ENCODE peak calls at places on chromosome 5, in four cellular contexts. One of them, this sample, is unnamed.

GRCh38 chr5:139178948-139179347 is 19.2 kb downstream of the SIL1 start:
- DNase-seq in tibial artery: no peak
- DNase-seq in upper lobe of right lung: no peak
- DNase-seq in tibial nerve: no peak
- DNase-seq in this sample: no peak

GRCh38 chr5:167710444-167711025 is 580.9 kb upstream of the WWC1 start:
- DNase-seq in upper lobe of right lung: no peak
- DNase-seq in tibial artery: no peak
- DNase-seq in tibial nerve: no peak
- DNase-seq in this sample: no peak

GRCh38 chr5:31193591-31194457 is at the start of gene CDH6:
- DNase-seq in tibial nerve: no peak
- DNase-seq in upper lobe of right lung: peak; percentile 66
- DNase-seq in tibial artery: peak; percentile 33
- DNase-seq in this sample: no peak

GRCh38 chr5:176174345-176175025 is 63.7 kb upstream of the SIMC1 start:
- DNase-seq in tibial nerve: no peak
- DNase-seq in upper lobe of right lung: no peak
- DNase-seq in tibial artery: no peak
- DNase-seq in this sample: no peak

GRCh38 chr5:10445352-10445751 is 3.7 kb downstream of the ROPN1L start:
- DNase-seq in upper lobe of right lung: no peak
- DNase-seq in tibial nerve: no peak
- DNase-seq in tibial artery: no peak
- DNase-seq in this sample: peak; percentile 37

GRCh38 chr5:103424453-103425205 is 138.0 kb downstream of the NUDT12 start:
- DNase-seq in tibial artery: no peak
- DNase-seq in upper lobe of right lung: no peak
- DNase-seq in tibial nerve: no peak
- DNase-seq in this sample: no peak

GRCh38 chr5:52787600-52788504 is at the start of the genes ITGA1 and PELO:
- DNase-seq in upper lobe of right lung: peak; percentile 85
- DNase-seq in tibial artery: peak; percentile 90
- DNase-seq in tibial nerve: peak; percentile 76
- DNase-seq in this sample: peak; percentile 55

GRCh38 chr5:169980418-169981053 is at the start of gene INSYN2B:
- DNase-seq in upper lobe of right lung: no peak
- DNase-seq in tibial artery: peak; percentile 41
- DNase-seq in tibial nerve: peak; percentile 47
- DNase-seq in this sample: no peak

GRCh38 chr5:131528682-131529081 is 106.3 kb downstream of the RAPGEF6 start:
- DNase-seq in tibial artery: no peak
- DNase-seq in upper lobe of right lung: no peak
- DNase-seq in tibial nerve: no peak
- DNase-seq in this sample: no peak

GRCh38 chr5:35229076-35230042 is 928 bp downstream of the PRLR start:
- DNase-seq in tibial artery: no peak
- DNase-seq in tibial nerve: no peak
- DNase-seq in upper lobe of right lung: peak; percentile 66
- DNase-seq in this sample: no peak

GRCh38 chr5:59367791-59368394 is 525.6 kb downstream of the PDE4D start:
- DNase-seq in tibial artery: peak; percentile 46
- DNase-seq in upper lobe of right lung: no peak
- DNase-seq in tibial nerve: peak; percentile 70
- DNase-seq in this sample: peak; percentile 8

GRCh38 chr5:68225911-68226563 is 10.5 kb downstream of the PIK3R1 start:
- DNase-seq in tibial nerve: no peak
- DNase-seq in upper lobe of right lung: no peak
- DNase-seq in tibial artery: no peak
- DNase-seq in this sample: no peak

GRCh38 chr5:150789943-150790611 is 11.5 kb downstream of the SMIM3 start:
- DNase-seq in tibial artery: peak; percentile 67
- DNase-seq in upper lobe of right lung: no peak
- DNase-seq in tibial nerve: peak; percentile 21
- DNase-seq in this sample: peak; percentile 69

GRCh38 chr5:56269216-56269927 is 36.2 kb upstream of the ANKRD55 start:
- DNase-seq in upper lobe of right lung: no peak
- DNase-seq in tibial artery: no peak
- DNase-seq in tibial nerve: peak; percentile 15
- DNase-seq in this sample: no peak

GRCh38 chr5:61559722-61560121 is 227.7 kb downstream of the ZSWIM6 start:
- DNase-seq in upper lobe of right lung: no peak
- DNase-seq in tibial artery: no peak
- DNase-seq in tibial nerve: no peak
- DNase-seq in this sample: no peak

GRCh38 chr5:17438027-17438426 is 60.0 kb upstream of the TAF11L2 start:
- DNase-seq in tibial nerve: no peak
- DNase-seq in upper lobe of right lung: no peak
- DNase-seq in tibial artery: no peak
- DNase-seq in this sample: no peak

GRCh38 chr5:54135042-54135441 is 175.3 kb downstream of the ARL15 start:
- DNase-seq in upper lobe of right lung: no peak
- DNase-seq in tibial artery: no peak
- DNase-seq in tibial nerve: no peak
- DNase-seq in this sample: no peak

GRCh38 chr5:178454821-178455479 is 135.2 kb downstream of the COL23A1 start:
- DNase-seq in upper lobe of right lung: peak; percentile 57
- DNase-seq in tibial nerve: no peak
- DNase-seq in tibial artery: no peak
- DNase-seq in this sample: no peak

GRCh38 chr5:55324815-55325418 is 17.1 kb downstream of the MTREX start:
- DNase-seq in tibial nerve: no peak
- DNase-seq in upper lobe of right lung: no peak
- DNase-seq in tibial artery: no peak
- DNase-seq in this sample: no peak

GRCh38 chr5:172164773-172165212 is 23.2 kb downstream of the STK10 start:
- DNase-seq in upper lobe of right lung: no peak
- DNase-seq in tibial nerve: no peak
- DNase-seq in tibial artery: no peak
- DNase-seq in this sample: no peak

GRCh38 chr5:56817306-56817986 is 2.1 kb downstream of the MAP3K1 start:
- DNase-seq in tibial artery: no peak
- DNase-seq in upper lobe of right lung: no peak
- DNase-seq in tibial nerve: no peak
- DNase-seq in this sample: no peak

GRCh38 chr5:35188041-35188457 is 42.2 kb downstream of the PRLR start:
- DNase-seq in tibial artery: no peak
- DNase-seq in upper lobe of right lung: no peak
- DNase-seq in tibial nerve: no peak
- DNase-seq in this sample: no peak

DNA sequence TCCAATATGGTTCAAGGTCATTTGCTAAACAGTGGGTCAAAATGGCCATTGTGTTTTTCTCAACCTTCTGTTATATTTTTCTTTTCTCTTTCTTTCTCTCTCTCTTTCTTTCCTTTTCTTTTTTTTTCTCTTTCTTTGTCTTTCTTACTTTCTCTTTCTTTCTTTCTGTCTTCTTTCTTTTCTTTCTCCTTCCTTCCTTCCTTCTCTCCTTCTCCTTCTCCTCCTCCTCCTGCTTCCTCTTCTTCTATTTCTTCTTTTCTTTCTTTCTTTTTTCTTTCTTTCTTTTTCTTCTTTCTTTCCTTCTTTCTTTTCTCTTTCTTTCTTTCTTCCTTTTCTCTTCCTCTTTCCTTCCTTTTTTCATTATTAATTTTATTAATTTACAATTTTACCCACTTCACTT is 619.5 kb downstream of the IRX1 start:
- DNase-seq in tibial artery: no peak
- DNase-seq in upper lobe of right lung: no peak
- DNase-seq in tibial nerve: no peak
- DNase-seq in this sample: no peak
- H3K4me3 ChIP-seq in tibial artery: no peak overlapping the region
- H3K4me3 ChIP-seq in upper lobe of right lung: no peak overlapping the region
- H3K4me3 ChIP-seq in tibial nerve: no peak overlapping the region
- H3K4me3 ChIP-seq in this sample: no peak overlapping the region

GRCh38 chr5:119340597-119341218 is 15.1 kb upstream of the TNFAIP8 start:
- DNase-seq in tibial artery: no peak
- DNase-seq in tibial nerve: no peak
- DNase-seq in upper lobe of right lung: no peak
- DNase-seq in this sample: peak; percentile 77

GRCh38 chr5:119338326-119338957 is 17.4 kb upstream of the TNFAIP8 start:
- DNase-seq in tibial artery: no peak
- DNase-seq in tibial nerve: no peak
- DNase-seq in upper lobe of right lung: no peak
- DNase-seq in this sample: peak; percentile 44

GRCh38 chr5:119336846-119337564 is 18.8 kb upstream of the TNFAIP8 start:
- DNase-seq in tibial artery: no peak
- DNase-seq in tibial nerve: no peak
- DNase-seq in upper lobe of right lung: no peak
- DNase-seq in this sample: no peak

GRCh38 chr5:119339965-119340364 is 15.9 kb upstream of the TNFAIP8 start:
- DNase-seq in tibial nerve: no peak
- DNase-seq in upper lobe of right lung: no peak
- DNase-seq in tibial artery: no peak
- DNase-seq in this sample: no peak

GRCh38 chr5:119339344-119339743 is 16.5 kb upstream of the TNFAIP8 start:
- DNase-seq in tibial artery: no peak
- DNase-seq in upper lobe of right lung: no peak
- DNase-seq in tibial nerve: no peak
- DNase-seq in this sample: no peak
- H3K4me1 ChIP-seq in tibial artery: peaks cover 10% of the 10 kb centered on the region
- H3K4me1 ChIP-seq in upper lobe of right lung: peaks cover 28% of the 10 kb centered on the region
- H3K4me1 ChIP-seq in tibial nerve: no peaks in the 10 kb centered on the region
- H3K4me1 ChIP-seq in this sample: peaks cover 100% of the 10 kb centered on the region

GRCh38 chr5:95664204-95664786 is 17.7 kb downstream of the RFESD start:
- DNase-seq in tibial nerve: peak; percentile 79
- DNase-seq in upper lobe of right lung: no peak
- DNase-seq in tibial artery: peak; percentile 38
- DNase-seq in this sample: peak; percentile 17
- H3K27ac ChIP-seq in tibial nerve: no peak overlapping the region
- H3K27ac ChIP-seq in upper lobe of right lung: no peak overlapping the region
- H3K27ac ChIP-seq in tibial artery: no peak overlapping the region
- H3K27ac ChIP-seq in this sample: no peak overlapping the region

DNA sequence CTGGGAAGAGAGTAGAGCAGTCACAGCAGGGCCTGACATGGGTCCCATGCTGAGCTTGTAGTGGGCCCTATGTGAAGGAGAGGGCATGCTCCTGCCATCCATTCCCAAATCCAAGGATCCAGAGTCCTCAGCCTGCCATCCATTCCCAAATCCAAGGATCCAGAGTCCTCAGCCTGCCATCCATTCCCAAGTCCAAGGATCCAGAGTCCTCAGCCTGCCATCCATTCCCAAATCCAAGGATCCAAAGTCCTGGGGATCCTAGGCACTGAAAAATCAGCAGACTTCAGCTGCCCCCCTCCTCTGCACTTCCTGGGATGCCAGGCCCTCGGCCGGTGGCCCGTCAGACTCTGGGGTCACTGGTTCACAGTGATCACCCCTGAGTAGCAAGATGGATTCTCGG is 33.6 kb downstream of the THBS4 start:
- DNase-seq in tibial artery: no peak
- DNase-seq in upper lobe of right lung: no peak
- DNase-seq in tibial nerve: no peak
- DNase-seq in this sample: no peak
- H3K4me3 ChIP-seq in tibial artery: no peak overlapping the region
- H3K4me3 ChIP-seq in upper lobe of right lung: no peak overlapping the region
- H3K4me3 ChIP-seq in tibial nerve: no peak overlapping the region
- H3K4me3 ChIP-seq in this sample: no peak overlapping the region

GRCh38 chr5:179620703-179621350 is 2.6 kb downstream of the HNRNPH1 start:
- DNase-seq in tibial nerve: no peak
- DNase-seq in tibial artery: no peak
- DNase-seq in upper lobe of right lung: no peak
- DNase-seq in this sample: peak; percentile 13

GRCh38 chr5:179617930-179618329 is 5.5 kb downstream of the HNRNPH1 start:
- DNase-seq in tibial nerve: no peak
- DNase-seq in tibial artery: no peak
- DNase-seq in upper lobe of right lung: peak; percentile 18
- DNase-seq in this sample: no peak

GRCh38 chr5:179620293-179620692 is 3.2 kb downstream of the HNRNPH1 start:
- DNase-seq in upper lobe of right lung: no peak
- DNase-seq in tibial nerve: no peak
- DNase-seq in tibial artery: peak; percentile 7
- DNase-seq in this sample: no peak

GRCh38 chr5:179619776-179620175 is 3.7 kb downstream of the HNRNPH1 start:
- DNase-seq in upper lobe of right lung: no peak
- DNase-seq in tibial artery: no peak
- DNase-seq in tibial nerve: no peak
- DNase-seq in this sample: no peak

DNA sequence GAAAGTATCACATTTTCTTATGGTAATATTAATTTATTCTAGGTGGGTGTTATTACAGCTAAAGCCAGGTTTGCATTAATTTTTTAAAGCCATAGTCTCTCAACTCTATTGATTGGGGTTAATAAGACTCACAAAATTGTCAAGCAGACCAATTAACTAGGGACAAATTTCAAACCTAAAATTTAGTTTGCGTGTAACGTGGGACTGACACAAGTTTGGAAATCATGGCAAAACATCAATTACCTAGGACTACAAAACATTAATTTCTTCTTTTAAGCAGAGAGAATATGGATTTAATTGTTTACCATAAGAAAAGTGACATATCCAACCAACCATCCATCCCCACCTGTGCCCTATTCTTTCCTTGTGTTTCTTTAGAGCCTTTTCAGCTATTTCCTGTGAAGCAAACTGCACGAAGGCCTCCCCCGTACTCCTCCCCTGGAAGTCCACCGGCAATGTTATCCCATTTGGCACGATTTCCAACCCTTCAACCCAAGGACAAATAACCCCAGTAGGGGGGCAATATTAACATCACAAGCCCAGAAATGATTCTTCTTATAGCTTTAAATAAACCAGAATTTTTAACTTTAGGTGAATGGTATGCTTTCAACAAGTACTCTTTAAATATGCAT is 4.4 kb downstream of the HNRNPH1 start:
- DNase-seq in tibial artery: peak; percentile 16
- DNase-seq in tibial nerve: no peak
- DNase-seq in upper lobe of right lung: no peak
- DNase-seq in this sample: no peak
- H3K4me1 ChIP-seq in tibial artery: peaks cover 42% of the 10 kb centered on the region
- H3K4me1 ChIP-seq in tibial nerve: no peaks in the 10 kb centered on the region
- H3K4me1 ChIP-seq in upper lobe of right lung: peaks cover 64% of the 10 kb centered on the region
- H3K4me1 ChIP-seq in this sample: peaks cover 64% of the 10 kb centered on the region

GRCh38 chr5:29795253-29795652 is 1398.2 kb upstream of the CDH6 start:
- DNase-seq in upper lobe of right lung: no peak
- DNase-seq in tibial artery: no peak
- DNase-seq in tibial nerve: no peak
- DNase-seq in this sample: no peak

GRCh38 chr5:29794146-29794787 is 1399.2 kb upstream of the CDH6 start:
- DNase-seq in tibial nerve: no peak
- DNase-seq in upper lobe of right lung: no peak
- DNase-seq in tibial artery: no peak
- DNase-seq in this sample: no peak

GRCh38 chr5:29796018-29796417 is 1397.5 kb upstream of the CDH6 start:
- DNase-seq in tibial nerve: no peak
- DNase-seq in upper lobe of right lung: no peak
- DNase-seq in tibial artery: no peak
- DNase-seq in this sample: no peak

DNA sequence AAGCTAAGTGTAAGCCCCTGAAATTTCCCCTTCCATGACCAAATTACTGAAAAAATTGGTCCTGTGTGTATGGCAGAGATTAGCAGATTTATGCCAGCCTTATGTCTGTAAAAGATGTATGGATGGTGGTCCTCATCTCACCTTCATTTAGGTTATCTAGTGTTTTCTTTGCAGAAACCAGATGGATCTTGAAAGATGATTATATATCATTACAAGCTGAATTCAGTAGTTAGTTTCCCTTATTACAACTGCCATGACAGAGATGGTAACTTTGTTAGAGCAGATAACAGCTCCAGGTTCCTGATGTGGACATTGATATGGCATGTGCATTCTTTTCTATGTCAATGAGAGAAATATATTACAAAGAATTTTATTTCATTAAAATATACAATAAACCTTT is 1403.2 kb upstream of the CDH6 start:
- DNase-seq in tibial nerve: no peak
- DNase-seq in tibial artery: no peak
- DNase-seq in upper lobe of right lung: no peak
- DNase-seq in this sample: no peak
- H3K27ac ChIP-seq in tibial nerve: no peak overlapping the region
- H3K27ac ChIP-seq in tibial artery: no peak overlapping the region
- H3K27ac ChIP-seq in upper lobe of right lung: no peak overlapping the region
- H3K27ac ChIP-seq in this sample: no peak overlapping the region